ENCODE peak calls at places on chromosomes 2 and 18, in eight cellular contexts. H, S, F, A, N, T, X and V are unnamed samples.

GRCh38 chr18:78649421-78649820 is 330.2 kb upstream of the SALL3 start:
- DNase-seq in X (no peak), A (no peak), H (peak), F (no peak), N (no peak), T (no peak), S (no peak), V (no peak)

GRCh38 chr2:219509780-219510511 is 4.3 kb upstream of the ASIC4 start:
- DNase-seq in F (no peak), H (peak), T (no peak), N (peak), S (peak), A (no peak), X (peak), V (peak)

GRCh38 chr2:44955593-44956449 is 14.3 kb downstream of the SIX3 start:
- DNase-seq in X (peak), S (peak), F (no peak), N (peak), A (peak), H (peak), T (peak), V (peak)

GRCh38 chr18:8657050-8657820 is 48.0 kb downstream of the RAB12 start:
- DNase-seq in A (no peak), F (no peak), T (no peak), N (no peak), S (no peak), X (no peak), H (no peak), V (no peak)

GRCh38 chr2:144201868-144202468 is 318.0 kb downstream of the ZEB2 start:
- DNase-seq in N (no peak), S (no peak), F (no peak), A (no peak), H (no peak), X (no peak), T (no peak), V (no peak)

GRCh38 chr2:209671280-209671679 is 100.4 kb upstream of the UNC80 start:
- DNase-seq in F (no peak), X (no peak), H (no peak), T (no peak), N (no peak), S (no peak), A (no peak), V (no peak)

GRCh38 chr2:232866104-232866503 is 4.0 kb upstream of the SNORC start:
- DNase-seq in H (no peak), S (no peak), F (no peak), A (no peak), X (no peak), T (no peak), N (no peak), V (no peak)

GRCh38 chr2:238107525-238108422 is 7.6 kb downstream of the ESPNL start:
- DNase-seq in A (no peak), H (peak), N (peak), F (no peak), S (peak), T (no peak), X (no peak), V (peak)

GRCh38 chr2:29159125-29159524 is 43.9 kb downstream of the CLIP4 start:
- DNase-seq in F (no peak), H (no peak), S (no peak), T (no peak), N (no peak), A (no peak), X (no peak), V (no peak)

GRCh38 chr2:172200495-172201085 is 97.9 kb upstream of the DLX2 start:
- DNase-seq in T (no peak), S (no peak), A (no peak), N (peak), X (peak), H (no peak), F (peak), V (no peak)
- TF ChIP-seq CTCF in T (peak), S (peak), A (peak), N (peak), X (peak), H (no peak), F (peak), V (peak)

DNA sequence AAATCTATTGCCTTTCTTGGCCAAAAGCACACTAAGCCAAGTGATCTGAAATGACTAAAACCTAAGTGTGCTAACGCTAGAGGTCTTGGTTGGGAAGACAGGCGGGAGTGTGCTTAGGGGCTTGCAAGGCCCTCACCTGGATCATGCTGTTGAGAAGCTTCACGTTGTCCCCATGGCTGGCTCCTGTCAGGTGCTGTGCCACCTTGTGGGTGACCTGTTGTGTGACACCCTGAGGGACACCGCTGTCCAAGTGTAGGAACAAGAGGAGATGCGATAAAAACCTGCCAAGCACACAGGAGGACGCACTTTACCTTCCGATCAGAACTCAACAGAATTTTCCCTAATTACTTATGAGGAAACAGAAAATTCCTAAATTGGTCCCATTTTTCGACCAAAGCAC is 50.8 kb downstream of the EPG5 start:
- DNase-seq in F (no peak), T (no peak), N (peak), S (no peak), X (peak), H (no peak), A (no peak), V (no peak)
- TF ChIP-seq CTCF in F (no peak), T (no peak), N (no peak), S (no peak), X (peak), H (no peak), A (no peak), V (no peak)

DNA sequence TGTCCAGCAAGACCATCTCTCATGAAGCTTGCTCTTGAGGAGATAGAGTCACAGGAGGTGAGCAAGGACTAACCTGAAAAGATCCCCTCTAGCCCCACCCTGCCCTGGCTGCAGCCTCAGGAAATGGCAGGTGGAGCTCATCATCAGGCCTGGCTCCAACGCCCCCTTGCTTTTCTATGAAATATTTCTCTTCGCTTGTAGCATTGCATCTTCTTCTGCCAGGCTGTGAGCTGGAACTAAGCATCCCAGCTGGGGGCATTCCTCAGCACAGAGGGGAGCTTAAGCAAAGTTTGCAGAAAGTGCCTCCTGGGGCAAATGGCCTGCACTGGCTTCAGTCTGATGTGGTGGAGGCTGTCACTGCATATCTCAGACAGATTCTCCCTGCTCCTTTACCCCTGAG is 90.1 kb upstream of the LGALSL start:
- DNase-seq in H (no peak), A (no peak), N (peak), X (peak), S (no peak), F (no peak), T (no peak), V (no peak)
- TF ChIP-seq CTCF in H (no peak), A (no peak), N (no peak), X (peak), S (no peak), F (no peak), T (no peak), V (no peak)

DNA sequence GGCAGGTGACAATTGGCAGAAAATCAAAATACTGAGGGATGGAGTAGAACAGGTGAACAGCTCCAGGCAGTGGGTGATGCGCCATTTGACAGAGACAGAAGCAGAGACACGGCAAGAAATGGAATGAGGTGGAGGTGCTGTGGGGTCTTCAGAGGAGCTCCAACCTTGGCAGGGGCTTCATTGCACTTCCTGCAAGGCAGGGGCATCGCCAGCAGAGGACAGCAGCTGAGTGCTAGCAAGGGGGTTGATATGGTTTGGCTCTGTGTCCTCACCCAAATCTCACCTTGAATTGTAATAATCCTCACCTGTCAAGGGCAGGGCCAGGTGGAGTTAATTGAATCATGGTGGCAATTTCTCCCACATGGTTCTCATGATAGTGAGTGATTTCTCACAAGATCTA is 42.8 kb downstream of the CCDC68 start:
- DNase-seq in A (no peak), X (no peak), T (no peak), N (peak), F (no peak), S (no peak), H (no peak), V (no peak)
- TF ChIP-seq CTCF in A (no peak), X (peak), T (no peak), N (no peak), F (no peak), S (no peak), H (no peak), V (peak)

GRCh38 chr2:175107146-175107545 is 60.9 kb downstream of the ATF2 start:
- DNase-seq in N (no peak), A (no peak), F (no peak), T (no peak), X (no peak), S (no peak), H (no peak), V (no peak)

GRCh38 chr2:175111200-175111657 is 56.8 kb downstream of the ATF2 start:
- DNase-seq in T (no peak), X (peak), F (peak), H (no peak), A (peak), N (no peak), S (peak), V (peak)
- TF ChIP-seq CTCF in T (peak), X (peak), F (peak), H (peak), A (peak), N (peak), S (peak), V (peak)